ENCODE peak calls at places on chromosomes 11 and 22, in ten cellular contexts. S is adrenal gland; P is CD8-positive, alpha-beta memory T cell; K is effector memory CD4-positive, alpha-beta T cell; Z is fibroblast of lung; Y is thyroid gland; G is CD4-positive, CD25-positive, alpha-beta regulatory T cell; F is MG63; L is body of pancreas; D is transverse colon. O is an unnamed sample. For H3K36me3, the result is how much of the 10 kb centered on the place peaks cover.

GRCh38 chr22:24189249-24190158 is 8.2 kb downstream of the SUSD2 start:
- DNase-seq in S (peak), P (no peak), K (no peak), Z (peak), Y (peak), G (no peak), F (peak), L (peak), D (peak), O (no peak)

GRCh38 chr11:114296190-114296978 is at the start of gene NNMT:
- DNase-seq in S (peak), P (no peak), K (no peak), Z (peak), Y (peak), G (no peak), F (peak), L (no peak), D (peak), O (no peak)

GRCh38 chr11:26137651-26138050 is 194.3 kb upstream of the ANO3 start:
- DNase-seq in S (no peak), P (no peak), K (no peak), Z (no peak), Y (no peak), G (no peak), F (no peak), L (no peak), D (no peak), O (no peak)

GRCh38 chr11:117843666-117844484 is 19.3 kb upstream of the FXYD2 start:
- DNase-seq in S (peak), P (peak), K (peak), Z (peak), Y (peak), G (peak), F (peak), L (peak), D (peak), O (peak)

GRCh38 chr11:8296203-8296602 is 32.5 kb upstream of the LMO1 start:
- DNase-seq in S (no peak), P (no peak), K (no peak), Z (no peak), Y (no peak), G (no peak), F (no peak), L (no peak), D (no peak), O (no peak)

GRCh38 chr11:67561971-67562560 is 21.5 kb upstream of the GSTP1 start:
- DNase-seq in S (no peak), P (no peak), K (no peak), Z (peak), Y (peak), G (no peak), F (no peak), L (no peak), D (no peak), O (no peak)

GRCh38 chr11:72582206-72583176 is 91.7 kb downstream of the PDE2A start:
- DNase-seq in S (peak), P (no peak), K (no peak), Z (no peak), Y (no peak), G (no peak), F (no peak), L (no peak), D (no peak), O (no peak)

GRCh38 chr22:18028817-18029527 is 4.6 kb upstream of the MICAL3 start:
- DNase-seq in S (no peak), P (no peak), K (no peak), Z (no peak), Y (no peak), G (no peak), F (no peak), L (no peak), D (peak), O (no peak)

GRCh38 chr11:129265125-129265788 is 73.1 kb upstream of the ARHGAP32 start:
- DNase-seq in S (no peak), P (no peak), K (no peak), Z (peak), Y (no peak), G (no peak), F (no peak), L (no peak), D (no peak), O (no peak)

GRCh38 chr11:114040706-114041211 is 18.8 kb upstream of the ZBTB16 start:
- DNase-seq in S (no peak), P (no peak), K (no peak), Z (peak), Y (peak), G (no peak), F (peak), L (no peak), D (peak), O (no peak)

GRCh38 chr11:75275581-75275980 is 35.0 kb downstream of the TPBGL start:
- DNase-seq in S (no peak), P (peak), K (peak), Z (no peak), Y (peak), G (peak), F (no peak), L (peak), D (peak), O (peak)

GRCh38 chr11:63713776-63714175 is 32.5 kb downstream of the RTN3 start:
- DNase-seq in S (peak), P (no peak), K (no peak), Z (no peak), Y (no peak), G (no peak), F (no peak), L (no peak), D (no peak), O (no peak)

GRCh38 chr22:37909756-37910155 is 3.7 kb downstream of the MICALL1 start:
- DNase-seq in S (no peak), P (no peak), K (no peak), Z (no peak), Y (no peak), G (no peak), F (no peak), L (no peak), D (no peak), O (no peak)

GRCh38 chr11:109726061-109726460 is 304.1 kb downstream of the C11orf87 start:
- DNase-seq in S (no peak), P (no peak), K (no peak), Z (no peak), Y (no peak), G (no peak), F (no peak), L (no peak), D (no peak), O (no peak)

GRCh38 chr11:47943721-47944554 is 36.4 kb upstream of the PTPRJ start:
- DNase-seq in S (no peak), P (no peak), K (no peak), Z (no peak), Y (peak), G (no peak), F (no peak), L (no peak), D (no peak), O (no peak)

GRCh38 chr11:76466666-76467065 is 21.8 kb downstream of the EMSY start:
- DNase-seq in S (no peak), P (no peak), K (no peak), Z (no peak), Y (no peak), G (no peak), F (no peak), L (no peak), D (no peak), O (no peak)

GRCh38 chr11:82791779-82792178 is 58.1 kb upstream of the FAM181B start:
- DNase-seq in S (no peak), P (no peak), K (no peak), Z (no peak), Y (no peak), G (no peak), F (no peak), L (no peak), D (no peak), O (no peak)

GRCh38 chr11:66559141-66559861 is 9.1 kb downstream of the CTSF start:
- DNase-seq in S (peak), P (peak), K (no peak), Z (no peak), Y (peak), G (peak), F (no peak), L (peak), D (peak), O (no peak)

GRCh38 chr11:68150029-68150428 is 28.8 kb upstream of the CHKA start:
- DNase-seq in S (peak), P (no peak), K (no peak), Z (peak), Y (peak), G (no peak), F (peak), L (peak), D (no peak), O (no peak)

GRCh38 chr11:8403310-8403709 is 139.6 kb upstream of the LMO1 start:
- DNase-seq in S (no peak), P (no peak), K (no peak), Z (peak), Y (no peak), G (no peak), F (no peak), L (no peak), D (no peak), O (no peak)

DNA sequence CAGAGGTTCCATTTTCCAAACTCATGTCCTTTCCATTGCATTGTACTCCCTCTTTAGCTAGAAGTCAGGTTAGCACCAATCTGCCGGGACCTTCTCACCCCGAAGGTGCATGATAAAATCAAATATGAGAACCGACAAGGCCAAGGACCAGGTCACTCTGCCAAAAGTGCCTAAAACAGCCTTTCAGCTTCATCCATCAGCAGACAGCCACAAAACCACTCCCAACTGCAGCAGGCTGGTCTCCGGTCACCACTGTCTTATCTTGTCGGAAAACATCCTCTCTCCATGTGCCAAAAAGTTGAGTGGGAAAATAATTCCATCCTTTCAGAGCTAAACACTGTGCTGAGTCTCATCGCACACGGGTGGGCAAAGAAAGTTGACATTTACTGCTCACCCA is 1.4 kb downstream of the PI4KA start:
- DNase-seq in S (peak), P (no peak), K (no peak), Z (no peak), Y (no peak), G (no peak), F (no peak), L (no peak), D (no peak), O (no peak)
- H3K4me3 ChIP-seq in S (peak), P (peak), K (peak), Z (peak), Y (no peak), G (peak), F (peak), L (no peak), D (no peak), O (peak)

DNA sequence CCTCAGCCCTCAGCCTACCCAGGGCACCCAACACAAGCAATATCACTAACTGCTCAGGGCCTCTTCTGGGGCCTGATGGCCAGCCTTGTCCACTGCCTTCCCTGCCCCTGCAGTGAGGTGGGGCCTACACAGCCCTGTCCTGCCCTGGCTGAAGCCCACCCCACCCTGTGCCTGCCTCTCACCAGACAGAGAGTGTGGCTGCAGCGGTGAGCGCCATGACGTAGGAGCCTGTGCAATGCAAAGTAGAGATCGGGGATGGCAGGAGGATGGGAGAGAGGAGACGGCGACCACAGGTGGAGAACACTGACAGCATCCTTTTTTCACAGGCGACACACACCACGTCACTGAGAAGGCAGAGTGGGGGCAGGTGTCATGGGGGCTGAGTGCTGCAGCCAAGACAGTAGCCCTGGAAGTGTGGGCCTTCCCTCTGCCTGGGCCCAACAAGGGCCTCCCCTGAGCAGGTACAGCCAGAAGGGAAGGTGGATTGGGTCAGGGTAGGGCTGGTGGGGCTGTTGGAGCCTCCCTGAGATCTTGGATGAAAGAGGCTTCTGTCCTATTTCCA is 65.3 kb upstream of the CLTCL1 start:
- DNase-seq in S (no peak), P (no peak), K (no peak), Z (no peak), Y (no peak), G (no peak), F (no peak), L (no peak), D (no peak), O (no peak)
- H3K36me3 ChIP-seq in S (under half), P (half or more), K (half or more), Z (under half), Y (half or more), G (half or more), F (half or more), L (under half), D (under half), O (half or more)

DNA sequence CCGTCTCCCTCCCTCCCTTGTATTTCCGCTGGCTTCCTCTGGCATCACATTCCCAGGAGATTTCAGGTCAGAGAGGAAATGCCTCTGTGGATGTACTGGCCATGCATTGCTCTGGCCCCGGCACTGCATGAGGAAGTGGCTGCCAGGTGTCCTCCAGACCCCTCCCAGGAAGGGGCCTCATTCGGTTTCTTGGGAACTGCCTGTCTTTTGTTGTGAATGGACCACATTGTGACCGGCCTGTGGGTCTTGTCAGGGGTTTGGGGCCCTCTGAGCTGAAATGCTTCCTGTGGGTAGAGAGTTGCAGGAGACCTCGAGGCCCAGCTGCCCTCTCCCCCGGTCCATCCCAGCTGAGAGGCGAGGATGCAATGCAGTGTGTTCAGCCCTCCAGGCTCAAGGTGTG is 18.8 kb upstream of the ST3GAL4 start:
- DNase-seq in S (no peak), P (no peak), K (no peak), Z (peak), Y (no peak), G (no peak), F (no peak), L (no peak), D (no peak), O (no peak)
- H3K4me3 ChIP-seq in S (no peak), P (no peak), K (no peak), Z (no peak), Y (no peak), G (no peak), F (no peak), L (no peak), D (no peak), O (no peak)

GRCh38 chr22:19463491-19464469 is 15.2 kb downstream of the UFD1 start:
- DNase-seq in S (no peak), P (no peak), K (no peak), Z (peak), Y (no peak), G (no peak), F (no peak), L (no peak), D (no peak), O (no peak)
- H3K36me3 ChIP-seq in S (under half), P (half or more), K (under half), Z (under half), Y (under half), G (half or more), F (half or more), L (under half), D (under half), O (half or more)

DNA sequence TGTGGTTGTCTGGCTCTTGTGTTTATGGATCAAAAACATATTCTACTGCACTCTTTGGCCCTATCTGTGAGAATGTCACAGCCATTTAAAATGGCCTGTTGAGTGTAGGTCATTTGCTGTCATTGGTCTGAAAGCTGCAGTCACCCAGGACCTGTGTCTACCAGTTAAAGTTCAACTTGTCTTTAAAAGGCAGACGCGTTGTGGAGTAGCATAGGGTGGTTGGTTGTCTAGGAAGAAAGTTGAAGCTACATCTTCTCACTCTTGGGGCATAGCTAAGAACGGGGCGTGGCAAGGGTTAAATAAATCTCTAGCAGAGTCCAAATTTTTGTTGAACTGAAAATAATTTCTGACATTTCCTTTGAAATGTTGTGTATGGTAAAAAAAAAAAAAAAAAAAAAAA is 110.7 kb upstream of the E2F8 start:
- DNase-seq in S (no peak), P (no peak), K (no peak), Z (no peak), Y (no peak), G (no peak), F (no peak), L (no peak), D (no peak), O (no peak)
- H3K4me3 ChIP-seq in S (no peak), P (no peak), K (no peak), Z (no peak), Y (no peak), G (no peak), F (no peak), L (no peak), D (no peak), O (no peak)

DNA sequence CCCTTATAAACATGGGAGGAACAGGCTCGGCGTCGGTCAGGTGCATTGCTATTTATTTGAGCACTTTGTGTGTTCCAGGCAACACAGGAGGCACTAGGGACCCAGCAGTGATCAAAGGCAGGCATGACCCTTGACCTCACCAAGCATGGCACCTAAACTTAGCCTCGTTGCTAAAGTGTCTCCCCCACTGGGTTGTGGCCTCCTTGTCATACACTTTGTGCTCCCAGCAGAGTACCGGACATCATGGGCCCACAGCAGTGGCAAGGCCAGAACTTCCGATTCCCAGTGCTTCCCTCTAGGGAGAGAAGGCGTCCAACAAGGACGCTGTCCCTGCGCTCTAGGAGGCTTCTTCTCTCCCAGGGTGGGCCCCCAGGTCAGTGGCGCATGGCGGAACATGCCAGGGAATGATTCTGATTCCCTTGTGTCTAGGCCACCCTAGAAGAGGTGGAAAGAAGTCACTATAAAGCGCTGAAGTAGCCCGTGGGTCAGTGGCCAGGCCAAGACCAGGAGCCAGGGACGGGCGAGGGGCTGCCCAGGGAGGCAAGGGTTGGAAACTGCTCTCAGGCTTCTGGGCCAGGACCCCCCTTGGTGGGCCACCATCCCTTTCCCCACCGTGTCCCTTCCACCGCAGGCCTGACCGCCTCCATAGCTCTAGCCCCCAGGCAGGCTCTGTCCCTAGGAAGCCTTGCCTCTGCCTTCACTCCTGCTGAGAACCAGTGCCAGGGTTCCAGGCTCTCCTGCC is 19.7 kb downstream of the TOM1 start:
- DNase-seq in S (no peak), P (no peak), K (no peak), Z (no peak), Y (no peak), G (no peak), F (no peak), L (no peak), D (no peak), O (no peak)
- H3K36me3 ChIP-seq in S (under half), P (under half), K (half or more), Z (under half), Y (under half), G (half or more), F (under half), L (under half), D (under half), O (half or more)

GRCh38 chr11:127000991-127001390 is 421 bp upstream of the KIRREL3 start:
- DNase-seq in S (no peak), P (no peak), K (no peak), Z (peak), Y (no peak), G (no peak), F (peak), L (no peak), D (no peak), O (no peak)

GRCh38 chr11:126997196-126997595 is 3.4 kb downstream of the KIRREL3 start:
- DNase-seq in S (no peak), P (no peak), K (no peak), Z (peak), Y (no peak), G (no peak), F (peak), L (no peak), D (no peak), O (no peak)

GRCh38 chr11:127000291-127000968 is at the start of gene KIRREL3:
- DNase-seq in S (no peak), P (no peak), K (no peak), Z (peak), Y (no peak), G (no peak), F (peak), L (no peak), D (no peak), O (no peak)

GRCh38 chr11:126997641-126998040 is 2.9 kb downstream of the KIRREL3 start:
- DNase-seq in S (no peak), P (no peak), K (no peak), Z (no peak), Y (no peak), G (no peak), F (no peak), L (no peak), D (no peak), O (no peak)

GRCh38 chr11:126999366-126999765 is 1.2 kb downstream of the KIRREL3 start:
- DNase-seq in S (no peak), P (no peak), K (no peak), Z (no peak), Y (no peak), G (no peak), F (no peak), L (no peak), D (no peak), O (no peak)
- H3K4me3 ChIP-seq in S (no peak), P (no peak), K (no peak), Z (peak), Y (no peak), G (no peak), F (peak), L (no peak), D (no peak), O (no peak)

GRCh38 chr11:762421-763072 is 14.7 kb downstream of the GATD1 start:
- DNase-seq in S (peak), P (no peak), K (no peak), Z (peak), Y (no peak), G (no peak), F (peak), L (no peak), D (peak), O (no peak)
- H3K36me3 ChIP-seq in S (under half), P (under half), K (under half), Z (under half), Y (half or more), G (under half), F (half or more), L (under half), D (under half), O (under half)